ENCODE peak calls at places on chromosomes 5 and 9, in eight cellular contexts. N, K, R, I, A, H, P and G are unnamed samples.

GRCh38 chr5:6781711-6782110 is 68.5 kb downstream of the TENT4A start:
- DNase-seq in A (no peak), I (no peak), P (no peak), K (no peak), N (peak; percentile 39), H (no peak), R (no peak), G (no peak)

GRCh38 chr5:90932052-90932699 is 373.6 kb downstream of the ADGRV1 start:
- DNase-seq in I (no peak), P (peak; percentile 26), A (peak; percentile 71), R (peak; percentile 55), H (peak; percentile 31), K (no peak), N (peak; percentile 70), G (peak; percentile 16)

GRCh38 chr5:68440666-68441065 is 225.1 kb downstream of the PIK3R1 start:
- DNase-seq in I (no peak), K (no peak), R (no peak), H (no peak), N (no peak), P (no peak), A (no peak), G (no peak)

GRCh38 chr9:75391497-75391896 is 303.2 kb downstream of the OSTF1 start:
- DNase-seq in A (no peak), H (no peak), K (no peak), N (no peak), P (no peak), I (no peak), R (no peak), G (no peak)

GRCh38 chr9:111833941-111834340 is 39.2 kb upstream of the SHOC1 start:
- DNase-seq in H (no peak), K (no peak), A (peak; percentile 59), I (no peak), N (peak; percentile 77), P (no peak), R (no peak), G (no peak)

GRCh38 chr9:35962126-35962906 is 4.4 kb upstream of the OR2S2 start:
- DNase-seq in K (peak; percentile 49), P (peak; percentile 49), N (peak; percentile 85), A (peak; percentile 36), I (no peak), R (no peak), H (no peak), G (peak; percentile 48)

GRCh38 chr5:73822989-73823339 is 197.0 kb downstream of the ARHGEF28 start:
- DNase-seq in K (no peak), A (no peak), N (peak; percentile 60), R (no peak), H (no peak), I (no peak), P (no peak), G (no peak)

GRCh38 chr5:126477281-126477680 is 54.1 kb downstream of the GRAMD2B start:
- DNase-seq in H (no peak), R (no peak), N (peak; percentile 46), I (no peak), P (no peak), A (no peak), K (no peak), G (no peak)

GRCh38 chr9:132663120-132663519 is 6.7 kb downstream of the DDX31 start:
- DNase-seq in N (no peak), P (no peak), I (no peak), H (no peak), K (no peak), R (no peak), A (no peak), G (no peak)

GRCh38 chr5:162721125-162721524 is 653.6 kb downstream of the GABRG2 start:
- DNase-seq in A (no peak), K (no peak), P (no peak), R (no peak), I (no peak), H (no peak), N (no peak), G (no peak)

GRCh38 chr9:120904061-120904998 is 22.3 kb downstream of the TRAF1 start:
- DNase-seq in A (no peak), N (no peak), H (no peak), R (peak; percentile 39), I (peak; percentile 82), P (no peak), K (no peak), G (no peak)

GRCh38 chr9:104090578-104090977 is 3.5 kb upstream of the SMC2 start:
- DNase-seq in R (no peak), A (peak; percentile 9), H (no peak), K (no peak), I (no peak), P (no peak), N (no peak), G (no peak)

GRCh38 chr9:135561391-135562234 is at the start of gene PAEP:
- DNase-seq in H (no peak), I (peak; percentile 69), P (no peak), R (no peak), A (no peak), K (no peak), N (no peak), G (no peak)

GRCh38 chr9:115225459-115226116 is 107.6 kb upstream of the TNC start:
- DNase-seq in N (no peak), R (no peak), K (no peak), A (no peak), H (no peak), P (no peak), I (no peak), G (no peak)

GRCh38 chr5:10469253-10470030 is 27.8 kb downstream of the ROPN1L start:
- DNase-seq in A (no peak), I (no peak), P (no peak), N (peak; percentile 43), K (no peak), H (no peak), R (no peak), G (peak; percentile 60)

GRCh38 chr9:132949709-132950108 is 5.3 kb upstream of the TSC1 start:
- DNase-seq in H (no peak), N (no peak), I (peak; percentile 23), K (no peak), A (no peak), R (no peak), P (no peak), G (no peak)

GRCh38 chr5:79512692-79513518 is 1.0 kb downstream of the HOMER1 start:
- DNase-seq in I (no peak), N (peak; percentile 27), A (peak; percentile 58), R (peak; percentile 18), P (no peak), H (peak; percentile 18), K (no peak), G (no peak)

GRCh38 chr5:178269499-178269898 is 36.9 kb upstream of the PHYKPL start:
- DNase-seq in P (no peak), I (no peak), A (no peak), R (no peak), H (no peak), K (no peak), N (no peak), G (no peak)
- H3K4me3 ChIP-seq in P (no peak overlapping the region), I (no peak overlapping the region), A (no peak overlapping the region), R (no peak overlapping the region), H (no peak overlapping the region), K (no peak overlapping the region), N (no peak overlapping the region), G (no peak overlapping the region)

GRCh38 chr5:135246923-135247795 is 151.9 kb downstream of the MACROH2A1 start:
- DNase-seq in I (peak; percentile 80), H (no peak), A (peak; percentile 95), K (no peak), P (peak; percentile 76), N (peak; percentile 98), R (no peak), G (peak; percentile 84)
- H3K4me3 ChIP-seq in I (no peak overlapping the region), H (no peak overlapping the region), A (no peak overlapping the region), K (no peak overlapping the region), P (no peak overlapping the region), N (no peak overlapping the region), R (no peak overlapping the region), G (no peak overlapping the region)

DNA sequence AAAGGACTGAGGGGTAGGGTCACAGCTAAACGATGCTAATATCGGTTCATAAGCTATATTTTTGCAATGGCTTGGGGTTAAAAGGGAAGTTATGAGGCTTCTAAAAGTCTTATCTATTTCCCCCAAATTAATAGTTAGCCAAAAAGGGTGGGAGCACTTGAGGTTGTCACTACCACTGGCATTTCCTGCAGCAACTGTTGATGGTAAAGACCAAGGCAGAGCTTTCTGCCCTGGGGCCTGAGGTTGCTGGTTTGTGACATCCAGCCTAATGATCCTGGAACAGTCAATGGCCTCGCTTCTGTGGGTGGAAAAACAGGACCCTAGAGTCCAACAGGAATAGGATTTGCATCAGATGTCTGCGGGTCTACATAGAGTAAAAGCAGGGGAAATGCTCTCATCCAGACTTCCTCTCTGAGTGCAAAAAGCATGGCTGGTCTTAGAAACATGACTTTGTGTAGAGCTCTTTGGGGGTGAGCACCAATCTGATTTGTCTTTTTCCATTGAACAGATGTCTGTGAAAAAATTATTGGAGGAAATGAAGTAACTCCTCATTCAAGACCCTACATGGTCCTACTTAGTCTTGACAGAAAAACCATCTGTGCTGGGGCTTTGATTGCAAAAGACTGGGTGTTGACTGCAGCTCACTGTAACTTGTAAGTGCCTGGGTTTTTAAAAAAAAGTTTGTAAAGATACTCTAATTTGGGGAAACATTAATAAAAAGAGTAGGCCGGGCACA is 2.7 kb downstream of the GZMA start:
- DNase-seq in H (no peak), R (no peak), N (no peak), I (no peak), K (no peak), A (no peak), P (no peak), G (no peak)
- H3K4me3 ChIP-seq in H (no peak overlapping the region), R (no peak overlapping the region), N (no peak overlapping the region), I (no peak overlapping the region), K (no peak overlapping the region), A (no peak overlapping the region), P (no peak overlapping the region), G (no peak overlapping the region)

GRCh38 chr5:31855527-31855862 is 216.6 kb downstream of the PDZD2 start:
- DNase-seq in R (no peak), I (no peak), H (no peak), N (no peak), P (no peak), A (peak; percentile 35), K (no peak), G (no peak)

GRCh38 chr5:31853398-31854135 is 214.6 kb downstream of the PDZD2 start:
- DNase-seq in K (no peak), I (peak; percentile 77), P (no peak), H (no peak), N (no peak), R (no peak), A (no peak), G (no peak)

GRCh38 chr5:31851290-31851689 is 212.4 kb downstream of the PDZD2 start:
- DNase-seq in I (no peak), K (no peak), N (no peak), R (no peak), P (no peak), A (no peak), H (no peak), G (no peak)

GRCh38 chr5:31854625-31855526 is 215.9 kb downstream of the PDZD2 start:
- DNase-seq in N (no peak), H (peak; percentile 30), A (peak; percentile 40), I (peak; percentile 89), P (no peak), R (no peak), K (peak; percentile 42), G (no peak)

DNA sequence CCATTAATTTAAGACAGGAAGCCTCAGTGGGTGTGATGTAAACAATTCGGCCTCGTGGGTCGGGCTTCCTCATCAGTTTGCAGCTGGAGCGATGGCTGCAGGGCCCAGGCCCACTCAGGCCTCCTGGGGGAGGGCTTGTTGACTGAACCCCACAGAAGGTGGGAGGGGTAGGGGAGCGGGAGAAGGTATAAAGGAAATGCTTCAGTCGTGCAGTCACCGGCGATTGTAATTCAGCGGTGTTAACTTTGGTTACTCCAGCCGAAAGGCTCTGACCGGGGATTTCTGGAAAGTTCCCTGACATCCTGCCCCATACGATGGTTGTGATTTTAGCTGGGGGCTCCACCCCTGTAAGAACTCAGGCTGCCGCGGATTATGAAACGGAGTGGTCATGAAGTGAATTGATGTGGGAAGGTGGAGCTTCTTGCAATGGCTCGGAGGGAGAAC is 215.3 kb downstream of the PDZD2 start:
- DNase-seq in H (peak; percentile 14), I (peak; percentile 83), N (peak; percentile 26), K (peak; percentile 16), A (peak; percentile 57), R (no peak), P (peak; percentile 4), G (peak; percentile 18)
- H3K4me3 ChIP-seq in H (no peak overlapping the region), I (no peak overlapping the region), N (peak overlapping the region; percentile 24), K (peak overlapping the region; percentile 69), A (peak overlapping the region; percentile 51), R (no peak overlapping the region), P (peak overlapping the region; percentile 51), G (peak overlapping the region; percentile 49)